ENCODE peak calls at places on chromosomes 4 and X, in five cellular contexts. V is activated naive CD8-positive, alpha-beta T cell treated with anti-CD3 and anti-CD28 coated beads, Interleukin-2, amount 50 U/mL, for 24 hours; G is Right ventricle myocardium inferior; M is ovary; S is GM04503. R is an unnamed sample.

GRCh38 chr4:153119626-153120025 is 84.6 kb upstream of the TRIM2 start:
- DNase-seq in V (no peak), G (no peak), M (no peak), S (no peak), R (no peak)

GRCh38 chr4:17273047-17273446 is 238.8 kb downstream of the QDPR start:
- DNase-seq in V (no peak), G (no peak), M (no peak), S (no peak), R (no peak)

GRCh38 chrX:112051546-112051945 is 31.0 kb downstream of the TRPC5 start:
- DNase-seq in V (no peak), G (no peak), M (no peak), S (no peak), R (no peak)

GRCh38 chr4:122635205-122635604 is 14.3 kb upstream of the IL21 start:
- DNase-seq in V (no peak), G (no peak), M (no peak), S (no peak), R (no peak)

GRCh38 chr4:61204353-61204752 is 4.2 kb downstream of the ADGRL3 start:
- DNase-seq in V (no peak), G (no peak), M (no peak), S (no peak), R (peak)

GRCh38 chrX:24148118-24148517 is 1.4 kb upstream of the ZFX start:
- DNase-seq in V (no peak), G (no peak), M (no peak), S (no peak), R (no peak)

GRCh38 chr4:94538229-94538628 is 86.5 kb downstream of the PDLIM5 start:
- DNase-seq in V (no peak), G (no peak), M (no peak), S (no peak), R (no peak)

GRCh38 chrX:42515939-42516338 is 262.0 kb downstream of the PPP1R2C start:
- DNase-seq in V (no peak), G (no peak), M (no peak), S (no peak), R (no peak)

GRCh38 chrX:21764043-21764442 is 6.1 kb upstream of the SMPX start:
- DNase-seq in V (no peak), G (no peak), M (no peak), S (no peak), R (no peak)

GRCh38 chrX:152444338-152444737 is 6.8 kb downstream of the GABRA3 start:
- DNase-seq in V (no peak), G (no peak), M (no peak), S (no peak), R (no peak)

GRCh38 chrX:24396930-24397277 is 36.5 kb downstream of the SUPT20HL1 start:
- DNase-seq in V (no peak), G (no peak), M (no peak), S (no peak), R (no peak)

GRCh38 chrX:101550362-101550761 is at the start of gene ARMCX1:
- DNase-seq in V (peak), G (peak), M (peak), S (peak), R (peak)

GRCh38 chr4:24881508-24882071 is 31.3 kb downstream of the CCDC149 start:
- DNase-seq in V (no peak), G (no peak), M (no peak), S (no peak), R (no peak)

GRCh38 chr4:76558391-76559235 is 123.6 kb downstream of the SHROOM3 start:
- DNase-seq in V (no peak), G (no peak), M (no peak), S (no peak), R (peak)

GRCh38 chrX:155054255-155054654 is 16.7 kb downstream of the CMC4 start:
- DNase-seq in V (no peak), G (no peak), M (no peak), S (no peak), R (no peak)

GRCh38 chr4:47598320-47598719 is 113.2 kb downstream of the ATP10D start:
- DNase-seq in V (no peak), G (no peak), M (no peak), S (no peak), R (no peak)

GRCh38 chrX:129634541-129634940 is 20.2 kb downstream of the APLN start:
- DNase-seq in V (no peak), G (no peak), M (no peak), S (no peak), R (peak)

GRCh38 chrX:110219920-110220319 is 98.0 kb downstream of the AMMECR1 start:
- DNase-seq in V (no peak), G (no peak), M (no peak), S (no peak), R (no peak)

GRCh38 chr4:185888676-185889075 is 76.7 kb upstream of the SORBS2 start:
- DNase-seq in V (no peak), G (no peak), M (no peak), S (no peak), R (no peak)

GRCh38 chr4:2936773-2937145 is 26.4 kb downstream of the NOP14 start:
- DNase-seq in V (peak), G (peak), M (no peak), S (peak), R (no peak)

GRCh38 chr4:146981651-146982050 is 36.0 kb upstream of the TTC29 start:
- DNase-seq in V (no peak), G (no peak), M (no peak), S (no peak), R (no peak)

GRCh38 chr4:148118628-148119027 is 323.6 kb downstream of the NR3C2 start:
- DNase-seq in V (no peak), G (no peak), M (no peak), S (no peak), R (no peak)

GRCh38 chr4:32560306-32560705 is 1840.1 kb downstream of the PCDH7 start:
- DNase-seq in V (no peak), G (no peak), M (no peak), S (no peak), R (peak)

GRCh38 chr4:1551211-1551610 is 132.9 kb downstream of the FAM53A start:
- DNase-seq in V (no peak), G (peak), M (no peak), S (no peak), R (no peak)

GRCh38 chrX:13837290-13837745 is 20.4 kb upstream of the GPM6B start:
- DNase-seq in V (no peak), G (no peak), M (no peak), S (no peak), R (no peak)

GRCh38 chrX:155819525-155819924 is 61.6 kb upstream of the VAMP7 start:
- DNase-seq in V (no peak), G (no peak), M (no peak), S (no peak), R (peak)